ENCODE peak calls at places on chromosomes 11 and 22, in eight cellular contexts. D, K, G, W, O, V, S and M are unnamed samples.

GRCh38 chr22:45966320-45966891 is 10.6 kb downstream of the WNT7B start:
- DNase-seq in S (no peak), W (no peak), V (no peak), D (no peak), G (no peak), O (no peak), K (no peak), M (no peak)

GRCh38 chr11:6742260-6742659 is 29.5 kb downstream of the OR2AG2 start:
- DNase-seq in K (no peak), D (no peak), G (no peak), W (no peak), V (no peak), O (no peak), S (no peak), M (no peak)

GRCh38 chr11:68965901-68966868 is 14.6 kb downstream of the MRGPRD start:
- DNase-seq in W (no peak), O (no peak), V (no peak), K (no peak), D (no peak), S (peak; percentile 29), G (no peak), M (no peak)

GRCh38 chr11:74055938-74056337 is 47.1 kb upstream of the UCP3 start:
- DNase-seq in W (no peak), V (peak; percentile 88), S (no peak), G (peak; percentile 66), D (no peak), K (peak; percentile 13), O (no peak), M (peak; percentile 34)

GRCh38 chr11:113577356-113578163 is 102.4 kb upstream of the DRD2 start:
- DNase-seq in K (no peak), O (no peak), D (no peak), S (no peak), G (no peak), V (no peak), W (no peak), M (no peak)

GRCh38 chr11:116730241-116730561 is 42.6 kb downstream of the BUD13 start:
- DNase-seq in D (no peak), O (no peak), S (no peak), G (no peak), K (no peak), W (peak; percentile 28), V (no peak), M (no peak)

GRCh38 chr11:44319170-44319551 is 9.2 kb upstream of the ALX4 start:
- DNase-seq in G (no peak), D (no peak), W (peak; percentile 24), V (no peak), S (no peak), K (no peak), O (no peak), M (no peak)

GRCh38 chr11:70574725-70575347 is 176.5 kb downstream of the CTTN start:
- DNase-seq in D (no peak), O (peak; percentile 10), S (no peak), K (no peak), G (no peak), W (no peak), V (no peak), M (no peak)

GRCh38 chr11:121656333-121657090 is 203.7 kb upstream of the SORL1-AS1 start:
- DNase-seq in V (no peak), O (no peak), W (peak; percentile 58), S (no peak), K (no peak), D (no peak), G (no peak), M (no peak)

GRCh38 chr22:44295406-44295805 is 17.3 kb downstream of the SHISAL1 start:
- DNase-seq in S (no peak), V (no peak), O (no peak), G (no peak), K (no peak), W (no peak), D (no peak), M (no peak)

GRCh38 chr11:9760180-9760550 is 96.3 kb downstream of the SWAP70 start:
- DNase-seq in D (peak; percentile 96), V (peak; percentile 95), S (peak; percentile 65), K (no peak), W (peak; percentile 96), G (peak; percentile 97), O (peak; percentile 95), M (peak; percentile 93)

GRCh38 chr11:59698506-59698905 is 15.1 kb downstream of the OR10V1 start:
- DNase-seq in S (no peak), G (peak; percentile 15), V (no peak), K (no peak), W (no peak), O (no peak), D (no peak), M (peak; percentile 12)

GRCh38 chr11:3950996-3951662 is 95.7 kb downstream of the STIM1 start:
- DNase-seq in V (peak; percentile 81), D (no peak), O (no peak), G (peak; percentile 65), S (no peak), W (no peak), K (no peak), M (peak; percentile 74)

GRCh38 chr22:25027959-25028840 is 75.7 kb downstream of the KIAA1671 start:
- DNase-seq in S (no peak), V (no peak), G (peak; percentile 39), K (no peak), D (peak; percentile 53), O (peak; percentile 58), W (peak; percentile 63), M (peak; percentile 51)

GRCh38 chr11:2898366-2899079 is 12.9 kb upstream of the CDKN1C start:
- DNase-seq in V (peak; percentile 94), K (peak; percentile 66), G (peak; percentile 93), S (peak; percentile 87), W (no peak), O (peak; percentile 76), D (peak; percentile 74), M (peak; percentile 94)

GRCh38 chr11:131888230-131888826 is 517.9 kb downstream of the NTM start:
- DNase-seq in W (no peak), V (peak; percentile 96), D (no peak), K (peak; percentile 88), G (peak; percentile 98), O (no peak), S (no peak), M (peak; percentile 96)

GRCh38 chr22:36386900-36387663 is 685 bp downstream of the MYH9 start:
- DNase-seq in S (peak; percentile 92), V (no peak), D (peak; percentile 83), O (peak; percentile 85), G (no peak), W (peak; percentile 71), K (no peak), M (no peak)

GRCh38 chr11:126083829-126084607 is 21.4 kb upstream of the CDON start:
- DNase-seq in D (no peak), K (no peak), G (no peak), V (no peak), O (no peak), W (no peak), S (no peak), M (no peak)

DNA sequence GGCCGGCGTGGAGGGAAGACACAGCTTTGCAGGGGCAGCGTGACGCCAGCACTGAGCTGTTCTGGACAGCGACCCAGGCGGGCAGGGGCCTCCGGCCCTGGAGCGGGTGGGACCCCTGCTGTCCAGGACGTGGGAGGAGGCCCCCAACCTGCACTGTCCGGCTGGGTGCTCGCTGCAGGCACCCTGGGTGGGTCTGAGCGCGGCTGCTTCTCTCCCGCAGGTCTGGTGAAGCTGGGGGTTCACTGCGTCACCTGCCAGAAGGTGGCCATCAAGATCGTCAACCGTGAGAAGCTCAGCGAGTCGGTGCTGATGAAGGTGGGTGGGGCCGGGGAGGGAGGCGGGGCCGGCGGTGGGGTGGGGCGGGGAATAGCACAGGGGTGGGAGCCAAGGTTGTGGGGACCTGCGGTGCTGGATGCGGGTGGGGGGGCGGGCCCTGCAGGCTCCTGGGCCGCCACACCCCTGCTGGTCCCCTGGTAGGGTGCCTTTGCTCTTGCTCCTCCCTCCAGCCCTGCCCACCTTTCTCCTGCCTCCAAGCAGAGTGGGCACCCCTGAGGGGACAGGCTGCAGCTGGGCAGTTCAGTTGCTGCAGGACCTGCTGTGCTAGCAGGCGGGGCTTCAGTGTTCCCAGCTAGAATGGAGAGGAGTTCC is 46.2 kb downstream of the BRSK2 start:
- DNase-seq in V (no peak), D (no peak), O (no peak), K (no peak), W (no peak), G (no peak), S (no peak), M (no peak)
- TF ChIP-seq CTCF in V (no peak), D (no peak), O (no peak), K (no peak), W (no peak), G (no peak), S (no peak), M (no peak)

GRCh38 chr11:128463975-128464374 is 123.4 kb downstream of the ETS1 start:
- DNase-seq in V (peak; percentile 43), G (peak; percentile 51), O (no peak), D (no peak), S (no peak), K (no peak), W (no peak), M (no peak)

GRCh38 chr11:128465946-128466688 is 121.2 kb downstream of the ETS1 start:
- DNase-seq in O (no peak), K (no peak), D (peak; percentile 75), V (no peak), G (peak; percentile 42), W (no peak), S (no peak), M (no peak)

GRCh38 chr11:128467041-128467440 is 120.3 kb downstream of the ETS1 start:
- DNase-seq in O (no peak), W (no peak), D (no peak), K (no peak), V (no peak), G (no peak), S (no peak), M (no peak)

GRCh38 chr11:128464878-128465277 is 122.5 kb downstream of the ETS1 start:
- DNase-seq in S (no peak), W (no peak), V (no peak), O (no peak), D (no peak), G (no peak), K (no peak), M (no peak)

GRCh38 chr11:128465531-128465930 is 121.8 kb downstream of the ETS1 start:
- DNase-seq in V (no peak), O (no peak), S (no peak), D (no peak), K (no peak), G (no peak), W (no peak), M (no peak)
- H3K4me3 ChIP-seq in V (no peak overlapping the region), O (no peak overlapping the region), S (no peak overlapping the region), D (no peak overlapping the region), K (no peak overlapping the region), G (no peak overlapping the region), W (no peak overlapping the region), M (no peak overlapping the region)

GRCh38 chr22:37982938-37983859 is 1.2 kb downstream of the SOX10 start:
- DNase-seq in S (no peak), O (no peak), K (no peak), W (no peak), G (no peak), D (no peak), V (no peak), M (no peak)
- TF ChIP-seq CTCF in S (peak; percentile 16), O (no peak), K (peak; percentile 59), W (no peak), G (no peak), D (peak; percentile 22), V (peak; percentile 17), M (peak; percentile 8)

DNA sequence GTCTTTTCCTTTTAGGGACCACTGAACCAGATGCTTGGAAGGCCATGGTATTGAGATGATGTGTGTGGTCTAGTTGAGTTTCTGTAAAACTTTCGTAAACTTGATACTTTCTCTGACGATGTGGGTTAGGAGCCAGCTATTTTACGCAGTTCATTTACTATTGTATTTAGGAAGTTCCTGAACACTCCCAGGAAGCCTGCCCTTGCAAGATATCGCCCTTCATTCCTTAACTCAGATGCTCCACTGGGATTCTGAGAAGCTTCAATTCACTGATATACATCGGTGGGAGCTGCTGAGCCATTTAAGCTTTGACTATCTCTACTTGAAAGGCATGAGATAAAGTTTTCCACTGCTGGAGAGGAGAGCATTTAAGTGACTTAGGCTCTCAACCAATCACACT is 121.3 kb downstream of the CSNK2A3 start:
- DNase-seq in S (no peak), G (no peak), V (no peak), W (no peak), D (no peak), K (no peak), O (no peak), M (no peak)
- H3K4me3 ChIP-seq in S (no peak overlapping the region), G (no peak overlapping the region), V (no peak overlapping the region), W (no peak overlapping the region), D (no peak overlapping the region), K (no peak overlapping the region), O (no peak overlapping the region), M (no peak overlapping the region)